ENCODE peak calls at places on chromosomes 16 and 17, in four cellular contexts. One of them, this sample, is unnamed.

GRCh38 chr17:10620823-10621222 is 36.3 kb downstream of the MYH3 start:
- DNase-seq in GM12878: no peak
- DNase-seq in K562: no peak
- DNase-seq in HepG2: no peak
- DNase-seq in this sample: peak

GRCh38 chr17:83203073-83203471 is 123.7 kb downstream of the METRNL start:
- DNase-seq in K562: no peak
- DNase-seq in GM12878: no peak
- DNase-seq in HepG2: peak
- DNase-seq in this sample: no peak

GRCh38 chr17:70034158-70034557 is 40.9 kb upstream of the KCNJ16 start:
- DNase-seq in K562: no peak
- DNase-seq in GM12878: no peak
- DNase-seq in HepG2: no peak
- DNase-seq in this sample: no peak

GRCh38 chr16:85401370-85401916 is 211.7 kb upstream of the GSE1 start:
- DNase-seq in HepG2: no peak
- DNase-seq in GM12878: no peak
- DNase-seq in K562: no peak
- DNase-seq in this sample: no peak

GRCh38 chr17:17305282-17305801 is 2.2 kb downstream of the NT5M start:
- DNase-seq in HepG2: peak
- DNase-seq in GM12878: peak
- DNase-seq in K562: peak
- DNase-seq in this sample: no peak

GRCh38 chr16:68005786-68006286 is 6.6 kb upstream of the DPEP2 start:
- DNase-seq in GM12878: no peak
- DNase-seq in HepG2: no peak
- DNase-seq in K562: no peak
- DNase-seq in this sample: no peak

GRCh38 chr16:89119161-89119621 is 25.5 kb downstream of the ACSF3 start:
- DNase-seq in HepG2: no peak
- DNase-seq in K562: no peak
- DNase-seq in GM12878: no peak
- DNase-seq in this sample: no peak

GRCh38 chr16:23401142-23401541 is 51.8 kb downstream of the COG7 start:
- DNase-seq in HepG2: no peak
- DNase-seq in GM12878: no peak
- DNase-seq in K562: no peak
- DNase-seq in this sample: no peak

GRCh38 chr17:72502111-72502939 is 381.5 kb downstream of the SOX9 start:
- DNase-seq in GM12878: no peak
- DNase-seq in K562: no peak
- DNase-seq in HepG2: peak
- DNase-seq in this sample: peak

GRCh38 chr16:65377131-65377649 is 255.3 kb upstream of the CDH11 start:
- DNase-seq in HepG2: no peak
- DNase-seq in K562: no peak
- DNase-seq in GM12878: no peak
- DNase-seq in this sample: no peak

GRCh38 chr17:8209909-8210760 is at the start of gene AURKB:
- DNase-seq in GM12878: peak
- DNase-seq in K562: peak
- DNase-seq in HepG2: peak
- DNase-seq in this sample: peak
- TF ChIP-seq REST in GM12878: no peak
- TF ChIP-seq REST in K562: no peak
- TF ChIP-seq REST in HepG2: no peak
- TF ChIP-seq REST in this sample: no peak

GRCh38 chr17:77286391-77286640 is 145.5 kb downstream of the SEC14L1 start:
- DNase-seq in GM12878: no peak
- DNase-seq in K562: no peak
- DNase-seq in HepG2: no peak
- DNase-seq in this sample: no peak

GRCh38 chr17:77286641-77287431 is 146.1 kb downstream of the SEC14L1 start:
- DNase-seq in HepG2: peak
- DNase-seq in GM12878: no peak
- DNase-seq in K562: no peak
- DNase-seq in this sample: peak

GRCh38 chr17:77285594-77286390 is 145.0 kb downstream of the SEC14L1 start:
- DNase-seq in HepG2: peak
- DNase-seq in K562: no peak
- DNase-seq in GM12878: no peak
- DNase-seq in this sample: peak

GRCh38 chr17:77287432-77288068 is 146.8 kb downstream of the SEC14L1 start:
- DNase-seq in K562: no peak
- DNase-seq in GM12878: no peak
- DNase-seq in HepG2: peak
- DNase-seq in this sample: peak

DNA sequence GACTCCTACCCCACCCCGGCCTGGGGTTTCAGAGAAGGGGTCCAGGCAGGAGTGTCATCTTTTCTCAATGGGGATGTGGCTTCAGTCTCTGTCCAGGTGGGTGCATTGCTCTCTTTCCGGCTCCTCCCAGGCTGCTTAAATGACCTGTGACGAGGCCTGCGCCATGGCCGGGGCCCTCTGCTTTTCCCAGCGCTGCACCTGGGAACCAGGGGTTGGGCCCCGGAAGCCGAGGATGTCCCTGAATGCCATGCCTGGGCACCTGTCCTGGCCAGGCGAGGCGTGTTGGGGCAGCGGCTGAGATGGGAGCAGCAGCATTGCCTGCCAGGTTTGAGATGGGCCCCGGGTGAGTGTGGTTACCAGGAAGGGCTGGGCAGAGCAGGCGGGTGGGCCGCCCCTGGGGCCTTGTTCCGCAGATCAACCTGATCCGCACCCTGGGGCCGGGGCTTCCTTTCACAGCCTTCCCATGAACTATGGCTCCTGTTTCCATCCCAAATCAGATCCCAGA is 147.4 kb downstream of the SEC14L1 start:
- DNase-seq in HepG2: no peak
- DNase-seq in K562: no peak
- DNase-seq in GM12878: no peak
- DNase-seq in this sample: no peak
- TF ChIP-seq POLR2AphosphoS2 in HepG2: no peak
- TF ChIP-seq POLR2AphosphoS2 in K562: no peak
- TF ChIP-seq POLR2AphosphoS2 in GM12878: no peak
- TF ChIP-seq POLR2AphosphoS2 in this sample: no peak

GRCh38 chr16:30551781-30552180 is 6.4 kb downstream of the ZNF764 start:
- DNase-seq in HepG2: no peak
- DNase-seq in K562: no peak
- DNase-seq in GM12878: no peak
- DNase-seq in this sample: no peak
- TF ChIP-seq REST in HepG2: no peak
- TF ChIP-seq REST in K562: no peak
- TF ChIP-seq REST in GM12878: no peak
- TF ChIP-seq REST in this sample: no peak

DNA sequence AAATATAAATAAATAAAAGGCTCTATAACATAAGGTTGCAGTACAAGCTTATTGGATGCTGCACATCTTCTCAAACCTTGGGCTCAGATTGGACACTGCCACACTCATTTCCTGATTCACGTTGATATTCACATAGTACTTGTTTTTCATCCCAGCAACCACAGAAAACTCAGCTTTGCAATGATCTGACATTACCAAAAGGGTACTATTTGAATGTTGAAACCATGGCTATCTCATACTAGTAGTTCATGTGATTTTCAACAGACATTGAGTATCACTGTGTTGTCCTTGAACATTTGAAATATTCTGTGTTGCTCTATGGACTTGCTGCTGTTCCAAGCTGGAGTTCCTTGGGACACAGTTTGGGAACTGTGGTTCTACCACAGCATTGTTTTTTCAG is 14.0 kb upstream of the DDX52 start:
- DNase-seq in GM12878: no peak
- DNase-seq in HepG2: no peak
- DNase-seq in K562: no peak
- DNase-seq in this sample: no peak
- TF ChIP-seq POLR2AphosphoS2 in GM12878: no peak
- TF ChIP-seq POLR2AphosphoS2 in HepG2: no peak
- TF ChIP-seq POLR2AphosphoS2 in K562: no peak
- TF ChIP-seq POLR2AphosphoS2 in this sample: no peak

GRCh38 chr17:68319420-68320162 is 28.3 kb downstream of the ARSG start:
- DNase-seq in GM12878: peak
- DNase-seq in K562: no peak
- DNase-seq in HepG2: no peak
- DNase-seq in this sample: no peak

GRCh38 chr17:68318103-68318991 is 27.1 kb downstream of the ARSG start:
- DNase-seq in GM12878: no peak
- DNase-seq in K562: no peak
- DNase-seq in HepG2: peak
- DNase-seq in this sample: peak

GRCh38 chr17:68322630-68323029 is 31.3 kb downstream of the ARSG start:
- DNase-seq in HepG2: no peak
- DNase-seq in GM12878: no peak
- DNase-seq in K562: no peak
- DNase-seq in this sample: no peak

GRCh38 chr17:68320943-68321557 is 29.8 kb downstream of the ARSG start:
- DNase-seq in K562: no peak
- DNase-seq in GM12878: no peak
- DNase-seq in HepG2: no peak
- DNase-seq in this sample: no peak

DNA sequence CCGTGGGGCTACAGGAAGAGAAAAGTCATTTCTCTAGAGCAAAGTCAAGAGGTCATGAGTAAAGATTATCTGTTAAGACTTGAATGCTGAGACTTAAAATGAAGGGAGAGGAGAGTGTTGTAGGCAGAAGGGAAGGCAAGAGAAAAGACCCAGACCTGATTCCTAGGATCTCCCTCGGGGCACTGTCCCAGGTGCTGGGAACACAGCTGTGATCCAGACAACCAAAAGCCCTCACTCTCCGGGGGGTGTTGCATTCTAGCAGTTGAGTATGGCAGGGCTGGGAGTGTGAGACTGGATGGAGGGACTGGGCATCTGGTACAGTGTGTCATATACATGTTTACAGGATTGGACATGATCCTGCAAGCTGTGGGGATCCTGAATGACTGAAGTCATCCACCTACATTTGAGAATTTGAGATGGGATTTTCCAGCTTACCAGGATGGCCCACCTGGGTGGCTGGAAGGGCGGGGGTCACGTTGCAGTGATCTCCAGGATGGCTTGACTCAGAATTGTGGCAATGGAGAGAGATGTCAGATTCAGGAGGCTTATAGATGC is 29.1 kb downstream of the ARSG start:
- DNase-seq in K562: no peak
- DNase-seq in HepG2: no peak
- DNase-seq in GM12878: no peak
- DNase-seq in this sample: no peak
- TF ChIP-seq REST in K562: no peak
- TF ChIP-seq REST in HepG2: peak
- TF ChIP-seq REST in GM12878: no peak
- TF ChIP-seq REST in this sample: no peak

GRCh38 chr17:74008196-74008595 is 195.3 kb upstream of the RPL38 start:
- DNase-seq in HepG2: peak
- DNase-seq in GM12878: no peak
- DNase-seq in K562: no peak
- DNase-seq in this sample: peak
- TF ChIP-seq POLR2AphosphoS2 in HepG2: no peak
- TF ChIP-seq POLR2AphosphoS2 in GM12878: no peak
- TF ChIP-seq POLR2AphosphoS2 in K562: no peak
- TF ChIP-seq POLR2AphosphoS2 in this sample: no peak

GRCh38 chr17:81917565-81918332 is at the start of gene SIRT7:
- DNase-seq in HepG2: peak
- DNase-seq in K562: peak
- DNase-seq in GM12878: peak
- DNase-seq in this sample: peak
- TF ChIP-seq REST in HepG2: no peak
- TF ChIP-seq REST in K562: peak
- TF ChIP-seq REST in GM12878: no peak
- TF ChIP-seq REST in this sample: no peak

This sample was measured in A549.